ENCODE peak calls at places on chromosome 6, in ten cellular contexts. K is PC-9; A is cardiac fibroblast; H is breast epithelium; N is GM13977; L is hepatocyte; U is mesothelial cell of epicardium; E is heart left ventricle; Z is CD8-positive, alpha-beta T cell; P is transverse colon. Q is an unnamed sample.

GRCh38 chr6:32954983-32955802 is 2.3 kb upstream of the HLA-DMA start:
- DNase-seq in K (no peak), A (peak), H (no peak), N (no peak), L (peak), U (no peak), E (no peak), Z (no peak), P (peak), Q (no peak)

GRCh38 chr6:134830945-134831344 is 119.0 kb downstream of the ALDH8A1 start:
- DNase-seq in K (no peak), A (no peak), H (no peak), N (no peak), L (no peak), U (no peak), E (no peak), Z (no peak), P (no peak), Q (no peak)

GRCh38 chr6:55941713-55942112 is 66.3 kb upstream of the BMP5 start:
- DNase-seq in K (no peak), A (peak), H (no peak), N (no peak), L (no peak), U (no peak), E (no peak), Z (no peak), P (no peak), Q (no peak)

GRCh38 chr6:35218456-35218855 is 4.7 kb downstream of the SCUBE3 start:
- DNase-seq in K (no peak), A (no peak), H (no peak), N (no peak), L (no peak), U (no peak), E (no peak), Z (no peak), P (no peak), Q (no peak)

GRCh38 chr6:38822963-38823362 is 107.9 kb downstream of the DNAH8 start:
- DNase-seq in K (no peak), A (no peak), H (no peak), N (no peak), L (no peak), U (no peak), E (no peak), Z (no peak), P (no peak), Q (no peak)

GRCh38 chr6:79586548-79586947 is 44.6 kb upstream of the SH3BGRL2 start:
- DNase-seq in K (no peak), A (peak), H (no peak), N (no peak), L (peak), U (no peak), E (no peak), Z (no peak), P (no peak), Q (no peak)

GRCh38 chr6:19818805-19819204 is 18.4 kb upstream of the ID4 start:
- DNase-seq in K (no peak), A (no peak), H (no peak), N (no peak), L (no peak), U (no peak), E (no peak), Z (no peak), P (no peak), Q (no peak)

GRCh38 chr6:56510984-56511531 is 131.6 kb downstream of the DST start:
- DNase-seq in K (no peak), A (no peak), H (no peak), N (no peak), L (peak), U (no peak), E (no peak), Z (no peak), P (peak), Q (no peak)

GRCh38 chr6:21586760-21587181 is 6.8 kb upstream of the SOX4 start:
- DNase-seq in K (no peak), A (no peak), H (no peak), N (no peak), L (no peak), U (no peak), E (no peak), Z (no peak), P (no peak), Q (no peak)

GRCh38 chr6:133906050-133906449 is 17.1 kb downstream of the TCF21 start:
- DNase-seq in K (no peak), A (peak), H (no peak), N (no peak), L (no peak), U (no peak), E (no peak), Z (no peak), P (no peak), Q (no peak)

GRCh38 chr6:167824591-167825041 is 2.1 kb upstream of the AFDN start:
- DNase-seq in K (no peak), A (peak), H (no peak), N (no peak), L (no peak), U (no peak), E (no peak), Z (no peak), P (no peak), Q (no peak)

GRCh38 chr6:29727637-29728036 is 4.4 kb downstream of the HLA-F start:
- DNase-seq in K (no peak), A (no peak), H (no peak), N (no peak), L (no peak), U (no peak), E (no peak), Z (no peak), P (no peak), Q (no peak)

GRCh38 chr6:146851837-146852236 is 253.1 kb downstream of the ADGB start:
- DNase-seq in K (no peak), A (peak), H (no peak), N (no peak), L (no peak), U (no peak), E (no peak), Z (no peak), P (no peak), Q (no peak)

GRCh38 chr6:110689275-110689935 is 125.9 kb downstream of the CDK19 start:
- DNase-seq in K (no peak), A (no peak), H (no peak), N (no peak), L (no peak), U (no peak), E (no peak), Z (no peak), P (no peak), Q (no peak)

GRCh38 chr6:7505196-7505699 is 36.2 kb upstream of the DSP start:
- DNase-seq in K (peak), A (peak), H (peak), N (no peak), L (peak), U (no peak), E (no peak), Z (no peak), P (peak), Q (no peak)

GRCh38 chr6:47687432-47687831 is 10.9 kb upstream of the ADGRF4 start:
- DNase-seq in K (no peak), A (no peak), H (no peak), N (no peak), L (no peak), U (no peak), E (no peak), Z (no peak), P (no peak), Q (no peak)

GRCh38 chr6:26032387-26033131 is 54.7 kb upstream of the HFE start:
- DNase-seq in K (peak), A (peak), H (no peak), N (no peak), L (peak), U (no peak), E (no peak), Z (no peak), P (peak), Q (no peak)

GRCh38 chr6:142913036-142913510 is 31.9 kb downstream of the HIVEP2 start:
- DNase-seq in K (no peak), A (no peak), H (no peak), N (peak), L (no peak), U (no peak), E (no peak), Z (no peak), P (no peak), Q (no peak)

GRCh38 chr6:158021814-158022748 is 40.4 kb downstream of the SYNJ2 start:
- DNase-seq in K (no peak), A (no peak), H (no peak), N (no peak), L (peak), U (no peak), E (no peak), Z (no peak), P (no peak), Q (no peak)

GRCh38 chr6:106574729-106575458 is 54.4 kb downstream of the RTN4IP1 start:
- DNase-seq in K (peak), A (peak), H (peak), N (no peak), L (peak), U (no peak), E (no peak), Z (no peak), P (no peak), Q (no peak)

GRCh38 chr6:34556031-34556471 is at the start of gene SPDEF:
- DNase-seq in K (peak), A (no peak), H (peak), N (no peak), L (no peak), U (no peak), E (no peak), Z (no peak), P (peak), Q (no peak)

GRCh38 chr6:109351231-109352132 is 30.8 kb downstream of the CD164 start:
- DNase-seq in K (no peak), A (peak), H (no peak), N (no peak), L (no peak), U (no peak), E (no peak), Z (no peak), P (peak), Q (no peak)

GRCh38 chr6:168165373-168165772 is 86.4 kb upstream of the FRMD1 start:
- DNase-seq in K (no peak), A (no peak), H (peak), N (no peak), L (no peak), U (no peak), E (no peak), Z (no peak), P (no peak), Q (peak)

GRCh38 chr6:112233864-112234263 is 20.5 kb downstream of the LAMA4 start:
- DNase-seq in K (no peak), A (peak), H (no peak), N (no peak), L (no peak), U (no peak), E (no peak), Z (no peak), P (no peak), Q (no peak)

GRCh38 chr6:133243723-133244122 is 2.6 kb downstream of the EYA4 start:
- DNase-seq in K (no peak), A (peak), H (no peak), N (no peak), L (no peak), U (no peak), E (no peak), Z (no peak), P (no peak), Q (no peak)

GRCh38 chr6:170032706-170033309 is 258.1 kb downstream of the DLL1 start:
- DNase-seq in K (no peak), A (no peak), H (peak), N (no peak), L (no peak), U (peak), E (no peak), Z (no peak), P (no peak), Q (no peak)

GRCh38 chr6:162306616-162307015 is 420.9 kb downstream of the PRKN start:
- DNase-seq in K (no peak), A (no peak), H (no peak), N (no peak), L (no peak), U (no peak), E (no peak), Z (no peak), P (no peak), Q (no peak)

GRCh38 chr6:36616888-36617521 is 22.8 kb downstream of the SRSF3 start:
- DNase-seq in K (peak), A (no peak), H (peak), N (no peak), L (no peak), U (no peak), E (peak), Z (no peak), P (peak), Q (no peak)

GRCh38 chr6:46255528-46255927 is 84.7 kb upstream of the ENPP5 start:
- DNase-seq in K (no peak), A (no peak), H (no peak), N (no peak), L (no peak), U (no peak), E (no peak), Z (no peak), P (no peak), Q (no peak)

GRCh38 chr6:159826004-159826403 is 25.9 kb downstream of the PNLDC1 start:
- DNase-seq in K (no peak), A (no peak), H (no peak), N (no peak), L (no peak), U (no peak), E (no peak), Z (no peak), P (no peak), Q (no peak)

DNA sequence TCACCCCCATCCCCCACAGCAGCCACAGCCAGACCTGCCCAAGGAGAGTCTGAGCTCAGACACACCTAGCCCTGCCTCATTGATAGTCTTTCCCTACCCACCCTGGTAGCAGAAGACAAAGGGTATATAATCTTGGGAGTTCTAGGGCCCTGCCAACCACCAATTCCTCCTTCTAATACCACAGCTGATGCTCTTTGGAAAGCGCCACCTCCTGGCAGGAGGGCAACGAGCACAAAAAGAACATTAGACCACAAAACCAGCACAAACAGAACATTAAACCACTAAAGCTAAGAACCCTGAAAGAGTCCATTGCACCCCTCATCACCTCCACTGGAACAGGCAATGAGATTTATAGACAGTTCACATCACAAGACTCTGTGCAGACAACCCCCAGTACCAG is 195.8 kb upstream of the FUT9 start:
- DNase-seq in K (no peak), A (no peak), H (no peak), N (no peak), L (no peak), U (no peak), E (no peak), Z (no peak), P (no peak), Q (no peak)
- TF ChIP-seq CTCF in K (peak), A (no peak), H (no peak), N (peak), L (no peak), U (no peak), E (no peak), Z (no peak), P (no peak), Q (peak)

DNA sequence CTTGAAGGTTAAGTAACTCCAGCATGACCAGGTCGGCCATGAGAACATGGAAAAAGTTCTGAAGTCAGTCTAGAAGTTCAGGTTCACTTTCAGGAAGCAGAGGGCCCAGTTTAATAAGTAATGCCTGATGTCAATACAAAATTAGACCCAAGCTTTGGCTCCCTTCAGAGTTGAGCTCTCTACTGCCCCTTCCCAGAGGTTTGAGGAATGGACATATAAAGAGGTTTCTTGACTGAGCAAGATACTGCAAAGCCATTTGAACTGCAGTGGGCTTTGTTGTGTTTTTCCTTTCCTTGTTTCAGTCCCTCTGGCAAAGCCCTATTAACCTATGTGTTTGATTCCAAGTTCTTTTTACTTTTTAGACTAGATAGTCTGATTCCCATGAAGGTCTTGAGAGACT is 97.8 kb upstream of the PREP start:
- DNase-seq in K (no peak), A (no peak), H (no peak), N (no peak), L (no peak), U (no peak), E (no peak), Z (no peak), P (no peak), Q (no peak)
- TF ChIP-seq CTCF in K (no peak), A (no peak), H (no peak), N (no peak), L (no peak), U (no peak), E (no peak), Z (no peak), P (no peak), Q (no peak)

GRCh38 chr6:63634630-63635029 is 972 bp upstream of the PHF3 start:
- DNase-seq in K (no peak), A (no peak), H (no peak), N (no peak), L (peak), U (no peak), E (no peak), Z (no peak), P (no peak), Q (no peak)

GRCh38 chr6:63635165-63635562 is 438 bp upstream of the PHF3 start:
- DNase-seq in K (no peak), A (no peak), H (no peak), N (no peak), L (no peak), U (no peak), E (no peak), Z (no peak), P (no peak), Q (no peak)

GRCh38 chr6:63636516-63636968 is 940 bp downstream of the PHF3 start:
- DNase-seq in K (peak), A (peak), H (peak), N (peak), L (peak), U (no peak), E (peak), Z (peak), P (peak), Q (no peak)

GRCh38 chr6:63637865-63638445 is 2.4 kb downstream of the PHF3 start:
- DNase-seq in K (no peak), A (no peak), H (no peak), N (no peak), L (no peak), U (no peak), E (no peak), Z (no peak), P (no peak), Q (no peak)

GRCh38 chr6:63635563-63636515 is at the start of gene PHF3:
- DNase-seq in K (peak), A (peak), H (peak), N (peak), L (peak), U (peak), E (peak), Z (peak), P (peak), Q (peak)
- TF ChIP-seq CTCF in K (no peak), A (peak), H (peak), N (peak), L (peak), U (no peak), E (no peak), Z (no peak), P (no peak), Q (peak)

GRCh38 chr6:16286151-16286522 is 47.8 kb downstream of the GMPR start:
- DNase-seq in K (peak), A (peak), H (no peak), N (peak), L (peak), U (no peak), E (no peak), Z (no peak), P (no peak), Q (no peak)
- TF ChIP-seq CTCF in K (peak), A (peak), H (no peak), N (peak), L (peak), U (peak), E (peak), Z (no peak), P (peak), Q (peak)

DNA sequence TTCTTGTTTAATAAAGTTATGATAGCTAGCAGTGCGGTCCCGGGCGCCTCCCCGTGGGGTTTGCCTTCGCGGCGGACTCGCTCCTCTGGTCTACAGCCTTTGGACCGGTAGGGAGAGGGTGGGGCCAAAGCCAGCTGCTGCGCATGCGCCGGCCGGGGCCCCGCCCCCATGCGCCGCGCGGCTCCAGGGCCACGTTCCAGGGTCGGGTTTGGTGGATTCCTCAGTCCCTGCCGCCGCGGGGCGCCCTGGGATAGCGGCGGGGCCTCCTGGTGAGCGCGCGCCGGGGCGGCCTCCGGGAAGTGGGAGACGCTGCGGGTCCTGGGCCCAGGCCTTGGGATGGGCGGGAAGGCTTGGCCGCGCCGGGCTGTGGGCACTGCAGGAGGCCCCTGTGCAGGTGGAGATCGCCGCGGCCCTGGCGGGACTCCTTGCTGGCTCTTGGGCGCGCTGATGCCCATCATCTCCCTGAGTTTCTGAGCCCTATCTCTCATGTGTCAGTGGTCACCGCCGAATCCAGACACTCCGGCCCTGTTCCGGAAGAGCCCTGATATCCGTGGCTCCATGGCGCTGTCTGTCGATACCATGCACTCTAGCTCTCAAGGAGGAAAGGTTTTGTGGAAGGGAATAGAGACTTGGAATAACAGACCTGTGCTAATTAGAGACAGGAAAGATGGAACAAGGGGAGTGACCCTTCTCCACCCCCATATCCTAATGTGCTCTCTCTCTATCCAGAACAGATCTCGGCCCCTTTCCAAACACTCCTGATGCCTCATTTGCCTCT is at the start of gene VARS2:
- DNase-seq in K (peak), A (peak), H (peak), N (peak), L (peak), U (peak), E (peak), Z (peak), P (peak), Q (peak)
- TF ChIP-seq CTCF in K (peak), A (peak), H (no peak), N (peak), L (peak), U (no peak), E (peak), Z (no peak), P (peak), Q (peak)

GRCh38 chr6:150928882-150929281 is 63.4 kb downstream of the MTHFD1L start:
- DNase-seq in K (no peak), A (no peak), H (no peak), N (no peak), L (no peak), U (no peak), E (no peak), Z (no peak), P (no peak), Q (peak)
- TF ChIP-seq CTCF in K (peak), A (peak), H (no peak), N (peak), L (peak), U (no peak), E (no peak), Z (no peak), P (no peak), Q (peak)

DNA sequence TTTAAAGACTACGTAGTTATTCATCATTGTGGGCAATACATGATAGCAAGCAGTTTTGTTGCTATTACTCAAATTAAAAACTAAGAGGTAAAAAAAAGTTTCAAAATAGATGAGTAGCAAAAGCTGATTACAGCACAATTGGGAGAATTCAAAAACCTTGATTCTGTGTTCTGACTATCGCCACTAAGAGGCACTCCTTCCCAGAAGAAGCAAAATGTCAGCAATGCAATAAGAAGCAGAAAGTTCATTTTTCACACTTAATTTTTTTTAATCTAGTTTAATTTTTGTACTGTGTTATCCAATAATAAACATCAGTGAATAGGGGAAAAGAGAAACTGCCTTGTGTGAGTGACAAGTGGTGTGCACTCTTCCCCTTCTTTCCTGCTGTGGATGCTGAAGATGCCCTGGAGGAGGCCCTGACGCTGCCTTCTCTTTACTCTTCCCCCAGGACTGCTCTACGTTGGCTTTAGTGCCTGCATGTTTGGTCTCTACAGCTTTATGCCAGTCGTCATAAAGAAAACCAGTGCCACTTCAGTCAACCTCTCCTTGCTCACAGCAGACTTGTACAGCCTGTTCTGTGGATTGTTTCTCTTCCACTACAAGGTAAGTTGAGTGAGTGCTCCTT is 263.2 kb upstream of the PLN start:
- DNase-seq in K (no peak), A (peak), H (no peak), N (no peak), L (no peak), U (no peak), E (no peak), Z (no peak), P (no peak), Q (no peak)
- TF ChIP-seq CTCF in K (peak), A (peak), H (no peak), N (peak), L (peak), U (no peak), E (peak), Z (no peak), P (peak), Q (peak)